ENCODE peak calls at places on chromosomes 11 and 22, in four cellular contexts. One of them, this sample, is unnamed.

GRCh38 chr11:7909585-7910325 is 21.3 kb downstream of the OR10A6 start:
- DNase-seq in activated CD4-positive, alpha-beta T cell treated with anti-CD3 and anti-CD28 coated beads, Interleukin-2, amount 50 U/mL, for 4 hours: no peak
- DNase-seq in effector memory CD8-positive, alpha-beta T cell: no peak
- DNase-seq in coronary artery: no peak
- DNase-seq in this sample: no peak

GRCh38 chr11:697028-697491 is 1.4 kb downstream of the TMEM80 start:
- DNase-seq in activated CD4-positive, alpha-beta T cell treated with anti-CD3 and anti-CD28 coated beads, Interleukin-2, amount 50 U/mL, for 4 hours: no peak
- DNase-seq in effector memory CD8-positive, alpha-beta T cell: no peak
- DNase-seq in coronary artery: no peak
- DNase-seq in this sample: peak; percentile 85

GRCh38 chr11:130435671-130436070 is 7.3 kb upstream of the ADAMTS8 start:
- DNase-seq in activated CD4-positive, alpha-beta T cell treated with anti-CD3 and anti-CD28 coated beads, Interleukin-2, amount 50 U/mL, for 4 hours: no peak
- DNase-seq in effector memory CD8-positive, alpha-beta T cell: no peak
- DNase-seq in coronary artery: no peak
- DNase-seq in this sample: no peak

GRCh38 chr11:67356867-67357561 is 3.7 kb upstream of the POLD4 start:
- DNase-seq in activated CD4-positive, alpha-beta T cell treated with anti-CD3 and anti-CD28 coated beads, Interleukin-2, amount 50 U/mL, for 4 hours: peak; percentile 54
- DNase-seq in effector memory CD8-positive, alpha-beta T cell: peak; percentile 67
- DNase-seq in coronary artery: peak; percentile 80
- DNase-seq in this sample: peak; percentile 83

GRCh38 chr11:91243065-91243464 is 981.6 kb upstream of the FAT3 start:
- DNase-seq in activated CD4-positive, alpha-beta T cell treated with anti-CD3 and anti-CD28 coated beads, Interleukin-2, amount 50 U/mL, for 4 hours: no peak
- DNase-seq in effector memory CD8-positive, alpha-beta T cell: no peak
- DNase-seq in coronary artery: no peak
- DNase-seq in this sample: peak; percentile 26

GRCh38 chr11:72642815-72643511 is 31.3 kb downstream of the PDE2A start:
- DNase-seq in activated CD4-positive, alpha-beta T cell treated with anti-CD3 and anti-CD28 coated beads, Interleukin-2, amount 50 U/mL, for 4 hours: peak; percentile 46
- DNase-seq in effector memory CD8-positive, alpha-beta T cell: peak; percentile 70
- DNase-seq in coronary artery: no peak
- DNase-seq in this sample: peak; percentile 43

GRCh38 chr11:2207773-2208621 is 36.4 kb upstream of the TH start:
- DNase-seq in activated CD4-positive, alpha-beta T cell treated with anti-CD3 and anti-CD28 coated beads, Interleukin-2, amount 50 U/mL, for 4 hours: no peak
- DNase-seq in effector memory CD8-positive, alpha-beta T cell: no peak
- DNase-seq in coronary artery: peak; percentile 47
- DNase-seq in this sample: no peak

GRCh38 chr11:94017446-94017845 is 3.7 kb upstream of the HEPHL1 start:
- DNase-seq in activated CD4-positive, alpha-beta T cell treated with anti-CD3 and anti-CD28 coated beads, Interleukin-2, amount 50 U/mL, for 4 hours: no peak
- DNase-seq in effector memory CD8-positive, alpha-beta T cell: no peak
- DNase-seq in coronary artery: no peak
- DNase-seq in this sample: no peak

GRCh38 chr11:12577746-12578644 is 96.2 kb upstream of the TEAD1 start:
- DNase-seq in activated CD4-positive, alpha-beta T cell treated with anti-CD3 and anti-CD28 coated beads, Interleukin-2, amount 50 U/mL, for 4 hours: no peak
- DNase-seq in effector memory CD8-positive, alpha-beta T cell: no peak
- DNase-seq in coronary artery: no peak
- DNase-seq in this sample: peak; percentile 55

GRCh38 chr11:78547931-78548705 is 26.5 kb downstream of the NARS2 start:
- DNase-seq in activated CD4-positive, alpha-beta T cell treated with anti-CD3 and anti-CD28 coated beads, Interleukin-2, amount 50 U/mL, for 4 hours: no peak
- DNase-seq in effector memory CD8-positive, alpha-beta T cell: no peak
- DNase-seq in coronary artery: no peak
- DNase-seq in this sample: peak; percentile 65

GRCh38 chr11:91972665-91973266 is 251.9 kb upstream of the FAT3 start:
- DNase-seq in activated CD4-positive, alpha-beta T cell treated with anti-CD3 and anti-CD28 coated beads, Interleukin-2, amount 50 U/mL, for 4 hours: no peak
- DNase-seq in effector memory CD8-positive, alpha-beta T cell: no peak
- DNase-seq in coronary artery: no peak
- DNase-seq in this sample: no peak

GRCh38 chr11:78039391-78039918 is 16.4 kb upstream of the KCTD14 start:
- DNase-seq in activated CD4-positive, alpha-beta T cell treated with anti-CD3 and anti-CD28 coated beads, Interleukin-2, amount 50 U/mL, for 4 hours: no peak
- DNase-seq in effector memory CD8-positive, alpha-beta T cell: no peak
- DNase-seq in coronary artery: no peak
- DNase-seq in this sample: no peak

GRCh38 chr11:132632641-132633124 is 899.6 kb downstream of the OPCML start:
- DNase-seq in activated CD4-positive, alpha-beta T cell treated with anti-CD3 and anti-CD28 coated beads, Interleukin-2, amount 50 U/mL, for 4 hours: no peak
- DNase-seq in effector memory CD8-positive, alpha-beta T cell: no peak
- DNase-seq in coronary artery: no peak
- DNase-seq in this sample: peak; percentile 80

GRCh38 chr11:19905280-19905853 is 192.7 kb downstream of the NAV2 start:
- DNase-seq in activated CD4-positive, alpha-beta T cell treated with anti-CD3 and anti-CD28 coated beads, Interleukin-2, amount 50 U/mL, for 4 hours: no peak
- DNase-seq in effector memory CD8-positive, alpha-beta T cell: no peak
- DNase-seq in coronary artery: no peak
- DNase-seq in this sample: peak; percentile 57

GRCh38 chr11:30960387-30960992 is 374.3 kb upstream of the MPPED2 start:
- DNase-seq in activated CD4-positive, alpha-beta T cell treated with anti-CD3 and anti-CD28 coated beads, Interleukin-2, amount 50 U/mL, for 4 hours: no peak
- DNase-seq in effector memory CD8-positive, alpha-beta T cell: no peak
- DNase-seq in coronary artery: no peak
- DNase-seq in this sample: peak; percentile 16

GRCh38 chr11:108048269-108048668 is 39.6 kb downstream of the CUL5 start:
- DNase-seq in activated CD4-positive, alpha-beta T cell treated with anti-CD3 and anti-CD28 coated beads, Interleukin-2, amount 50 U/mL, for 4 hours: no peak
- DNase-seq in effector memory CD8-positive, alpha-beta T cell: no peak
- DNase-seq in coronary artery: no peak
- DNase-seq in this sample: no peak

GRCh38 chr11:69213315-69213714 is 57.6 kb downstream of the SMIM38 start:
- DNase-seq in activated CD4-positive, alpha-beta T cell treated with anti-CD3 and anti-CD28 coated beads, Interleukin-2, amount 50 U/mL, for 4 hours: peak; percentile 9
- DNase-seq in effector memory CD8-positive, alpha-beta T cell: no peak
- DNase-seq in coronary artery: peak; percentile 26
- DNase-seq in this sample: no peak

GRCh38 chr11:69272961-69273461 is 20.9 kb upstream of the MYEOV start:
- DNase-seq in activated CD4-positive, alpha-beta T cell treated with anti-CD3 and anti-CD28 coated beads, Interleukin-2, amount 50 U/mL, for 4 hours: no peak
- DNase-seq in effector memory CD8-positive, alpha-beta T cell: no peak
- DNase-seq in coronary artery: no peak
- DNase-seq in this sample: no peak

GRCh38 chr11:2837096-2837601 is 48.4 kb downstream of the CDKN1C start:
- DNase-seq in activated CD4-positive, alpha-beta T cell treated with anti-CD3 and anti-CD28 coated beads, Interleukin-2, amount 50 U/mL, for 4 hours: no peak
- DNase-seq in effector memory CD8-positive, alpha-beta T cell: no peak
- DNase-seq in coronary artery: no peak
- DNase-seq in this sample: peak; percentile 74

GRCh38 chr11:8332196-8332595 is 68.5 kb upstream of the LMO1 start:
- DNase-seq in activated CD4-positive, alpha-beta T cell treated with anti-CD3 and anti-CD28 coated beads, Interleukin-2, amount 50 U/mL, for 4 hours: no peak
- DNase-seq in effector memory CD8-positive, alpha-beta T cell: no peak
- DNase-seq in coronary artery: no peak
- DNase-seq in this sample: no peak

GRCh38 chr22:34972498-34972897 is 93.5 kb upstream of the ISX start:
- DNase-seq in activated CD4-positive, alpha-beta T cell treated with anti-CD3 and anti-CD28 coated beads, Interleukin-2, amount 50 U/mL, for 4 hours: no peak
- DNase-seq in effector memory CD8-positive, alpha-beta T cell: no peak
- DNase-seq in coronary artery: no peak
- DNase-seq in this sample: no peak

GRCh38 chr22:41365425-41365824 is 16.3 kb upstream of the TEF start:
- DNase-seq in activated CD4-positive, alpha-beta T cell treated with anti-CD3 and anti-CD28 coated beads, Interleukin-2, amount 50 U/mL, for 4 hours: no peak
- DNase-seq in effector memory CD8-positive, alpha-beta T cell: no peak
- DNase-seq in coronary artery: no peak
- DNase-seq in this sample: no peak

GRCh38 chr11:123212406-123212805 is 17.4 kb upstream of the CLMP start:
- DNase-seq in activated CD4-positive, alpha-beta T cell treated with anti-CD3 and anti-CD28 coated beads, Interleukin-2, amount 50 U/mL, for 4 hours: no peak
- DNase-seq in effector memory CD8-positive, alpha-beta T cell: no peak
- DNase-seq in coronary artery: no peak
- DNase-seq in this sample: no peak

GRCh38 chr22:44213489-44214043 is 32.8 kb downstream of the PARVG start:
- DNase-seq in activated CD4-positive, alpha-beta T cell treated with anti-CD3 and anti-CD28 coated beads, Interleukin-2, amount 50 U/mL, for 4 hours: no peak
- DNase-seq in effector memory CD8-positive, alpha-beta T cell: no peak
- DNase-seq in coronary artery: no peak
- DNase-seq in this sample: no peak

GRCh38 chr11:64744544-64745218 is 739 bp upstream of the RASGRP2 start:
- DNase-seq in activated CD4-positive, alpha-beta T cell treated with anti-CD3 and anti-CD28 coated beads, Interleukin-2, amount 50 U/mL, for 4 hours: no peak
- DNase-seq in effector memory CD8-positive, alpha-beta T cell: no peak
- DNase-seq in coronary artery: no peak
- DNase-seq in this sample: no peak

GRCh38 chr22:48692734-48693376 is 1134.8 kb downstream of the BRD1 start:
- DNase-seq in activated CD4-positive, alpha-beta T cell treated with anti-CD3 and anti-CD28 coated beads, Interleukin-2, amount 50 U/mL, for 4 hours: no peak
- DNase-seq in effector memory CD8-positive, alpha-beta T cell: no peak
- DNase-seq in coronary artery: no peak
- DNase-seq in this sample: no peak

GRCh38 chr11:13220148-13220547 is 57.4 kb upstream of the BMAL1 start:
- DNase-seq in activated CD4-positive, alpha-beta T cell treated with anti-CD3 and anti-CD28 coated beads, Interleukin-2, amount 50 U/mL, for 4 hours: no peak
- DNase-seq in effector memory CD8-positive, alpha-beta T cell: no peak
- DNase-seq in coronary artery: no peak
- DNase-seq in this sample: no peak

GRCh38 chr11:10155793-10156490 is 138.1 kb downstream of the SBF2 start:
- DNase-seq in activated CD4-positive, alpha-beta T cell treated with anti-CD3 and anti-CD28 coated beads, Interleukin-2, amount 50 U/mL, for 4 hours: no peak
- DNase-seq in effector memory CD8-positive, alpha-beta T cell: no peak
- DNase-seq in coronary artery: no peak
- DNase-seq in this sample: no peak

GRCh38 chr11:20599424-20600346 is at the start of gene SLC6A5:
- DNase-seq in activated CD4-positive, alpha-beta T cell treated with anti-CD3 and anti-CD28 coated beads, Interleukin-2, amount 50 U/mL, for 4 hours: no peak
- DNase-seq in effector memory CD8-positive, alpha-beta T cell: no peak
- DNase-seq in coronary artery: no peak
- DNase-seq in this sample: peak; percentile 34